ENCODE peak calls at places on chromosome 2, in four cellular contexts. G is breast epithelium, B is transverse colon, O is ovary. M is an unnamed sample.

GRCh38 chr2:152493945-152494528 is 159.1 kb downstream of the FMNL2 start:
- DNase-seq in G (no peak), B (no peak), O (no peak), M (no peak)

GRCh38 chr2:205708231-205708631 is 25.9 kb downstream of the NRP2 start:
- DNase-seq in G (no peak), B (no peak), O (peak; percentile 65), M (no peak)

GRCh38 chr2:226971029-226971584 is 135.3 kb downstream of the RHBDD1 start:
- DNase-seq in G (no peak), B (no peak), O (no peak), M (peak; percentile 33)

GRCh38 chr2:144198116-144198515 is 321.8 kb downstream of the ZEB2 start:
- DNase-seq in G (no peak), B (no peak), O (no peak), M (no peak)

GRCh38 chr2:105764059-105764458 is 19.3 kb downstream of the NCK2 start:
- DNase-seq in G (no peak), B (no peak), O (no peak), M (no peak)

GRCh38 chr2:217835931-217836881 is 166.6 kb downstream of the TNS1 start:
- DNase-seq in G (no peak), B (peak; percentile 50), O (peak; percentile 79), M (no peak)

GRCh38 chr2:146982393-146982846 is 862.4 kb upstream of the ACVR2A start:
- DNase-seq in G (no peak), B (peak; percentile 11), O (peak; percentile 59), M (no peak)

GRCh38 chr2:138061961-138062360 is 97.7 kb downstream of the HNMT start:
- DNase-seq in G (no peak), B (no peak), O (no peak), M (no peak)

GRCh38 chr2:216661051-216661450 is 27.8 kb downstream of the IGFBP2 start:
- DNase-seq in G (no peak), B (no peak), O (no peak), M (no peak)

GRCh38 chr2:210584834-210585233 is 28.4 kb downstream of the CPS1 start:
- DNase-seq in G (no peak), B (no peak), O (no peak), M (peak; percentile 46)

GRCh38 chr2:200627110-200627770 is 41.4 kb downstream of the AOX1 start:
- DNase-seq in G (no peak), B (no peak), O (no peak), M (no peak)

DNA sequence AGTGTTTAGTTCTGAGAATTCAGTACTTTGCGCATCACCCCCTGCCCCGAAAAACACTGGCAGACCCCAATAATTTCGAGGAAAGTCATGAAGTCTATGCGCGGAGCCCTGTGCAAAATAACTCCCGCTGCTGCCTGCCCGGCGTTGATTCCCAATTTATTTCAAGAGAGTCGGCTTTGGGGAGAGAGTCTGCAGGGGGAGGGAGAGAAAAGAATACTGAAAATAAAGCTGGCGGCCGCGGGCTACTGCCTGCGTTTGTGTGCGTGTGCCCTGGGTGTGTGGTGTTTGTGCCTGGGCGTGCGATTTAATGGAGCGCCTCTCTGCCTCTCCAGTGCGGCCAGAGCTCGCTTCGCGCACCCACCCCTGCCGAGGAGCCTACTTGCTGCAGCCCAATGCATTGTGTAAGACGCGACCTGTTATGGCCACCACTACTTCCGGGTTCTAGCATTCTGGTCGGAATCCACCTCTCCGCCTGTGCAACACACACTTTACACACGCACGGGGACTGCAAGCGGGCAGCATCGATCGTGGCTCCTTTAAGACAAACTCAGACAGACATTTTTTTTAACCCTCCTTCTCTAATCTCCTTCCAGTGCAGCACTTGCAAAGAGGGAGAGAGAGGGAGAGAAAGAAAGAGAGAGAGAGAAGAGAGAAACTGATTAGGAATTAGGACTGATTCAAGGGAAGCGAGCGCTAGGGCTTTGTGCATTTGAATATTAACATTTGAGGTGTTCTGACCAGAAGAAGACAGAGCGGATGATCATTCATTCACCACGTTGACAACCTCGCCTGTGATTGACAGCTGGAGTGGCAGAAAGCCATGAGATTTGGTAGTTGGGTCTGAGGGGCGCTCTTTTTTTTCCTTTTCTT is at the start of gene MEIS1:
- DNase-seq in G (peak; percentile 89), B (peak; percentile 80), O (peak; percentile 96), M (peak; percentile 65)
- TF ChIP-seq POLR2A in G (peak; percentile 78), B (peak; percentile 86), O (peak; percentile 97), M (peak; percentile 68)

DNA sequence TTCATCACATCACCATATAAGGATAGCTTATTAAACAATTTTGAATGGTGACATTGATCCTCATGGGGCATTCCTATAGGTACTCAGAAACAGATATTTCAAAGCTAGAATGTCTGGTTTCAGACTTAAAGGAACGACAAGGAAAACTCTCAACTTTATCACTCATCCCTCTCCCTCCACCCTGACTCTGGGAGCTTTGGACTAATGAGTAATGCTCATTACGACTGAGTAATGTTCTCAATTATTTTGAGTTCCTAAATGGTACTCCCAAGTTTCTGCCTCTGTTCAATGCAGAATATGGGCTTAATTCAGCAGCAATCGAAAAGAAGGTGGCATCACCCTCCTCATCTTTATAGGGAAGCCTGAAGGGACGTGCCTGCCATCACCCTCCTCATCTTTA is 43.4 kb downstream of the RFX8 start:
- DNase-seq in G (no peak), B (no peak), O (no peak), M (no peak)
- H3K4me3 ChIP-seq in G (no peak overlapping the region), B (no peak overlapping the region), O (no peak overlapping the region), M (no peak overlapping the region)

GRCh38 chr2:233311241-233311926 is 3.8 kb downstream of the SAG start:
- DNase-seq in G (no peak), B (no peak), O (no peak), M (no peak)
- TF ChIP-seq POLR2A in G (no peak), B (no peak), O (no peak), M (no peak)

GRCh38 chr2:159101755-159102489 is 133.5 kb downstream of the TANC1 start:
- DNase-seq in G (no peak), B (no peak), O (no peak), M (no peak)
- H3K4me3 ChIP-seq in G (no peak overlapping the region), B (no peak overlapping the region), O (no peak overlapping the region), M (no peak overlapping the region)

DNA sequence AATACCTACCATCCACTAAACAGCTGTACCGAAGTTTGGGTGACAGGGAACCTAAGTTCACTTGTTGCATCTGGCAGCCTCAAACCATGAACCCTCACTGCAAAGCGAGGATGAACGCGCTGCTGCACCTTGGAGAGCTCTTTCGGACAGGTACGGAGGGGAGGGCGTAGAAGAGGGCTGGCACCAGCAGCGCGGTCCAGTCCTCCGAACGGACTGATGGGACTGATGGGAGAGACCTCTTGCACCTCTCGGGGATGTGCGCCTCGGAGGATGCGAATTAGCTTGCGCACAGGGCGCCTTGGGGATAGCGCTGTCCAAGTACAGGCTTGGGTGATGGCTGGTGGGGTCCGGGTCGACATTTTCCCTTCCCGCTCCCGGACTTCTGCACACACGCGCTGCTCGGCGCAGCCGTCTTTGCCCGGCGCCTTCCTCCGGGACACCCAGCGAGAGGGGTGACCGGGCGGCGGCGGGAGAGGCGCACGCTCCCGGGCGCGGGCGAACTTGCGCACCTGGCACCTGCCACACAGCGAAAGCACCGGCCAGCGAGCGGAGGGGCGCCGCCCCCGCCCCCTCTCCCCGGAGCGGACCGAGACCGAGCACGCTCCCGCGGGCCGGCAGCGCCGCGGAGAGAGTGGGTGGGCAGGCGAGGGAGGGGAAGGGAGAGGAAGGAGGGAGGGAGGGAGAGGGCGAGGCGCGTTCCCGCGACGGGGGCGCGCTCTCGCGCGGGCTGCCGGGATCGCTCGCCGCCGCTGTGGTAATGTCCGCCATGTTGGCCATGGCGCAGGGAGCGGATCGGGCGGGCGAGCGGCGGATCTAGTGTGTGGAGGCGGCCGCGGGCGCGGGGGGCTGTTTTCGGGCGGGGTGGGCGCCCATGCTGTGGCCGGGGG is at the start of gene EPC2:
- DNase-seq in G (peak; percentile 86), B (peak; percentile 91), O (peak; percentile 88), M (peak; percentile 93)
- TF ChIP-seq POLR2A in G (no peak), B (peak; percentile 41), O (peak; percentile 12), M (peak; percentile 14)

DNA sequence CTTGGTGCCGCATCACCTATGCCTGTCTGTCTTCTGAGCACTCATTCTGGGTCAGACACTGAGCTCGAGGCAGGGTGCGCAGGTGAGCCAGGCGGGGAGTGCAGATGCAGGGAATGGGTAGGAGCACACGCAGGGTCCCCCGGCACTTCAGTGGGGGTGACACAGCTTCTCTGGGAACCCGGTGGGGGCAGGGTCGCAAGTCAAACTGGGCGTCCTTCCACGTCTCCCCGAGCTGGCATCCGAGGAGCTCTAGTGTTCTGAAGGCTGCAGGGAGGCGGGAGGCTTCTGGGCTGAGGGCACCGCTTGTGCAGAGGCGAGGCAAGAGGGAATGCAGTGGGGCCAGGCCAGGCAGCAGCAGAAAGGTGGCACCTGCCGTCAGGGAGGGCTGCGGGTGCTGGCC is 86.0 kb downstream of the DGKD start:
- DNase-seq in G (no peak), B (no peak), O (no peak), M (no peak)
- H3K4me3 ChIP-seq in G (no peak overlapping the region), B (no peak overlapping the region), O (no peak overlapping the region), M (no peak overlapping the region)

GRCh38 chr2:121246704-121247255 is 38.2 kb downstream of the TFCP2L1 start:
- DNase-seq in G (no peak), B (no peak), O (no peak), M (no peak)
- TF ChIP-seq POLR2A in G (no peak), B (no peak), O (no peak), M (no peak)

DNA sequence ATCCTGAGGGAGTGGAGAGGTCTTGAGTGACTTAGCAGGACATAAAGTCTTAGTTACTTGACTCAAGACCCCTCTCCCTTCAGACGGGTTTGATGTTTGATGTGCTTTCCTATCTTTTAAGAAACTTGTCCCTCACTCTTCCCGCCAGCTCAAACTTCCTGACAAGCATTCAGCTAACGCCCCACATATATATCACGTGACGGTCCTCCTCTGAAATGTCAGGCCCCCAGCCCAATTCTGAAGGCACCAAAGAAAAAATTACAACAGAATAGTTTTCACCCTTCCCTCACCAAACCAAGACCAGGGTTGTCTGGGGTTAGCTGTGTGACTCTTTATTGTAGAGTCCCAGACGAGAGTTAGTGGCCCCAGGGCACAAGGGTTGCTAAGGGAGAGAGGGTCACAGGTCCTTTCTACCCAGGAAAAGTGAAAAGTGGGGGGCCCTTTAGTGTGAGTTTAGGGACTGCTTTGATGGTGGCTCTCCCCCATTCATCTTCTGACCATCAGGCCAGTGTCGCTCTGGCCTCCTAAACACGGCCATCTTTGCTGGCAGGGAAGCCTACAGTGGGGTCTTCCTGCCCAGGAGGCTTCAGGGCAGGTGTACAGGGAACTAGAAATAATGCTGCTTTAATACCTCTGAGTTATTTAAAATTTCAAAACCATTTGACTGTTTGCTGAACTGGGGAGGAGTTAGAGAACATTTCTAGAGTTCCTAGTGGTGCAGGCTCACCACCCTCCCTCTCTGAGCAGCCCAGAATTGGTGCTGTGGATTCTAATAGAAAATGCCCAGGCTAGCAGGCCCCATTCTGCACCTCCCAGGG is 2.7 kb downstream of the PKDCC start:
- DNase-seq in G (no peak), B (no peak), O (no peak), M (no peak)
- H3K4me3 ChIP-seq in G (no peak overlapping the region), B (peak overlapping the region; percentile 57), O (peak overlapping the region; percentile 79), M (peak overlapping the region; percentile 93)

M was measured in Peyer's patch.